ENCODE peak calls at places on chromosomes 5 and 9, in seven cellular contexts. F is left lung, T is GM13976, L is heart left ventricle, I is GM13977, V is Panc1, K is IMR-90. B is an unnamed sample.

GRCh38 chr9:134189475-134190231 is 25.3 kb upstream of the RNU6ATAC start:
- DNase-seq in I (no peak), K (no peak), F (peak), V (no peak), L (peak), T (no peak), B (no peak)

GRCh38 chr9:11726659-11727058 is 966.5 kb upstream of the TYRP1 start:
- DNase-seq in V (no peak), L (no peak), K (no peak), I (no peak), T (no peak), F (no peak), B (no peak)

GRCh38 chr5:34007116-34007674 is 655 bp downstream of the AMACR start:
- DNase-seq in K (no peak), T (no peak), F (no peak), I (peak), V (no peak), L (no peak), B (no peak)

GRCh38 chr9:128628471-128629048 is 28.1 kb downstream of the DYNC2I2 start:
- DNase-seq in T (peak), I (no peak), F (no peak), V (no peak), K (no peak), L (peak), B (no peak)

GRCh38 chr9:14277202-14277601 is 36.7 kb downstream of the NFIB start:
- DNase-seq in F (no peak), V (no peak), T (no peak), I (no peak), K (peak), L (peak), B (peak)

GRCh38 chr9:1083325-1083913 is 33.3 kb downstream of the DMRT2 start:
- DNase-seq in F (peak), I (no peak), V (no peak), T (no peak), L (peak), K (no peak), B (peak)

GRCh38 chr5:177320879-177321278 is 9.2 kb upstream of the MXD3 start:
- DNase-seq in T (no peak), L (no peak), K (no peak), V (no peak), I (no peak), F (no peak), B (no peak)

GRCh38 chr9:80866576-80867227 is 822.6 kb downstream of the TLE1 start:
- DNase-seq in V (no peak), I (no peak), F (no peak), T (no peak), K (peak), L (no peak), B (no peak)

GRCh38 chr5:112338681-112339337 is 80.3 kb downstream of the EPB41L4A start:
- DNase-seq in V (no peak), L (peak), I (no peak), F (no peak), T (no peak), K (no peak), B (peak)

GRCh38 chr5:43627028-43627427 is 24.0 kb downstream of the NNT start:
- DNase-seq in V (peak), I (no peak), K (peak), F (no peak), L (peak), T (no peak), B (peak)

GRCh38 chr5:122515709-122516431 is 203.8 kb downstream of the SNCAIP start:
- DNase-seq in L (no peak), V (peak), F (peak), K (peak), I (peak), T (peak), B (peak)

DNA sequence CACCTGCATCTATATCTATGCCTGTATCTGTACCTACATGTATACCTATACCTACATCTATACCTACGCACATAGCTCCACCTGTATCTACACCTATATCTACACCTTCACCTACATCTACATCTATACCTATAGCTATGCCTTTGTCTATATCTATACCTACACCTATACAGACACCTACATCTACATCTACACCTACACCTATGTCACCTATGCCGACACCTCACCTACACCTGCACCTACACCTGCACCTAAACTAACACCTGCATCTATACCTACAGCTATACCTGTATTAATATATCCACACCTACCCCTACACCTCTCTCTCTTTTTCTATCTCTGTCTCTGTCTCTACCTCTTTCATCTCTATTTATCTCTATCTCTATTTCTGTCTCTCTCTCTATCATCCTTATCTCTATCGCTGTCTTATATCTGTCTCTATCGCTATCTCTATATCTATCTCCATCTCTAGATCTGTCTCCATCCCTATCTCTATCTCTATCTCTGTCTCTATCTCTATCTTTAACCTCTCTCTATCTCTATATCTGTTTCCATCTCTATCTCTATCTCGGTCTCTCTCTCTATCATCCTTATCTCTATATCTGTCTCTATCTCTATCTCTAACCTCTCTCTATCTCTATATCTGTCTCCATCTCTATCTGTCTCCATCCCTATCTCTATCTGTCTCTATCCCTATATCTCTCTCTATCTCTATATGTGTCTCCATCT is 37.9 kb downstream of the IRX4 start:
- DNase-seq in V (no peak), T (no peak), I (no peak), K (no peak), F (no peak), L (no peak), B (no peak)
- TF ChIP-seq CTCF in V (no peak), T (no peak), I (no peak), K (no peak), F (no peak), L (no peak), B (no peak)

GRCh38 chr5:62719061-62719730 is 140.6 kb downstream of the LRRC70 start:
- DNase-seq in K (no peak), F (no peak), I (no peak), L (no peak), V (no peak), T (no peak), B (no peak)

GRCh38 chr5:62720036-62720441 is 141.4 kb downstream of the LRRC70 start:
- DNase-seq in F (no peak), K (peak), I (peak), L (no peak), T (peak), V (no peak), B (peak)

GRCh38 chr5:62727184-62727583 is 148.6 kb downstream of the LRRC70 start:
- DNase-seq in V (no peak), F (no peak), I (no peak), T (no peak), L (no peak), K (no peak), B (no peak)

GRCh38 chr5:62718368-62718767 is 139.7 kb downstream of the LRRC70 start:
- DNase-seq in V (no peak), T (no peak), F (no peak), K (no peak), I (no peak), L (no peak), B (peak)

GRCh38 chr5:62722360-62722759 is 143.7 kb downstream of the LRRC70 start:
- DNase-seq in I (no peak), K (no peak), F (no peak), T (no peak), L (no peak), V (no peak), B (no peak)
- TF ChIP-seq CTCF in I (no peak), K (no peak), F (no peak), T (no peak), L (no peak), V (no peak), B (no peak)

GRCh38 chr5:14665949-14666741 is 1.6 kb downstream of the OTULIN start:
- DNase-seq in V (no peak), I (peak), L (peak), K (peak), T (peak), F (no peak), B (no peak)
- TF ChIP-seq CTCF in V (no peak), I (no peak), L (no peak), K (no peak), T (no peak), F (no peak), B (peak)

DNA sequence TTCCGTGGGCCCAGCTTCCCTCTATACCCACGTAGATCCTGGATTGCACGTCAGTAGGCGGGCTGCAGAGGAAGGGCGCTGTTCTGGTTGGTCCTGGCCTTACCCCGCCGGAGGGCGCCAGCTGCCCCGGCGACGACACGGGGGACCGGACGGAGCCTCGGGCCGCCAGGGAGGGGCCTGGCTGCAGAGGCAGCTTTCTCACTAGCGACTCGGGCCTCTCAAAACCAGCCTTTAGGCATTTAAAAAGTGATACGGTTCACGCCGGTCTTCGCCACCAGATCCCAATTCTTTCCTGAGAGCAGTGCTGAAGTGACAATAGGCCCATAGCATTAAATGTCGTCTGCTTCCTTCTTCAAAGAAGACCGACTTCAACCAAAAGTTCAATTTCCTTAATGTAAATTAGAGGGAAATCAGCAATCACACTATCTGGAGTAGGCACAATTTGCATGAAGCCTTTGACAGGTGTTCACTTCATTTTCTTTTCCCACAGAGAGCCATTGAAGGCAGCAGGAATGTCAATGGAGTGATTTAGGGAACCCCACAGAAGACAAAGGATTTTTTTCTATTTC is 17.6 kb upstream of the UBE2D2 start:
- DNase-seq in F (peak), T (peak), V (no peak), L (peak), I (peak), K (peak), B (peak)
- TF ChIP-seq CTCF in F (no peak), T (peak), V (no peak), L (no peak), I (peak), K (no peak), B (no peak)

DNA sequence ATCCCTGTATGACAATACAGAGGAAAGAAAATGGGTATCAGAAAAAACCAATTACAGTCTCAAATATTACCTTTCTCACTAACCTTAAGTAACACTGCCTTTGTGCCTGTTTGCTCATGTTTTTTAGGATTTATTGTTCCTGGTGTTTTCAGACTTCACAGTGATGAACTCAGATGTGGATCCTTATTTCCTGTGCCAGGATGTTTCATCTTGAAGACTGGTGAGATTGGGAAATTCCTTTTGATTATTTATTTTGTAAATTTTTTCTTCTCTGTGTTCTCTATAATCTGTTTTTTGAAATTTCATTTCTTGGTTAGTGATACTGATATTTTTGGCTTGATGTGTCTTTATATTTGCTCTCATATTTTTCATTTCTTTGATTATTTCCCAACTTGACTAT is 142.4 kb upstream of the GRIN3A start:
- DNase-seq in F (no peak), I (no peak), L (no peak), T (no peak), V (no peak), K (no peak), B (no peak)
- TF ChIP-seq CTCF in F (no peak), I (no peak), L (no peak), T (no peak), V (no peak), K (no peak), B (no peak)

DNA sequence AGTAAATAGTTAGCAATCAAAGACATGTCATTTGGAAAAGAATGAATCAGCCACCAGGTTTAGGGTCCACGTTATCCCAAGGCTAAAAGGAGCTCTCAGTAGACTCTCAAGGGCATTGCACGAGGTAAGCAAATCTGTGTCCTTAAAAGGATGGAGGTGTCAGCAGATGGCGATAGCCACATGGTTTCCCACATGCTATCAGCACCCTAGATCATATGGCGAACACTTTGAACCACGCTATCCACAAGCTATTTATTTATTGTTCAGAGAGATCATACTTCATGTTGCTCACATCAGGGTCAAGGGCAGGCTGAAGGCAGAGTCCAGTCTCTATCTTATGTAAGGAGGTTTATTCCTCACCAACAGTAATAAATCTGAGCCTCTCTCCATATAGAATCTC is 43.7 kb downstream of the CDH6 start:
- DNase-seq in L (no peak), K (peak), I (no peak), V (no peak), T (no peak), F (no peak), B (peak)
- TF ChIP-seq CTCF in L (no peak), K (no peak), I (peak), V (peak), T (no peak), F (no peak), B (peak)

B was measured in AG10803.